ENCODE peak calls at places on chromosomes 5 and 9, in five cellular contexts. P is transverse colon, Z is trophoblast cell, H is adipocyte, Q is heart left ventricle. D is an unnamed sample. For H3K4me1, the result is how much of the 10 kb centered on the place peaks cover.

GRCh38 chr5:150506571-150507282 is 1.2 kb upstream of the NDST1 start:
- DNase-seq in P (no peak), Z (no peak), H (no peak), Q (no peak), D (no peak)

GRCh38 chr5:137234973-137235943 is 263.9 kb downstream of the SPOCK1 start:
- DNase-seq in P (no peak), Z (peak), H (no peak), Q (no peak), D (peak)

GRCh38 chr5:143880178-143880577 is 68.2 kb downstream of the HMHB1 start:
- DNase-seq in P (no peak), Z (no peak), H (no peak), Q (no peak), D (no peak)

GRCh38 chr9:34719021-34719768 is 9.3 kb upstream of the CCL21 start:
- DNase-seq in P (no peak), Z (no peak), H (no peak), Q (no peak), D (peak)

GRCh38 chr9:131476777-131477345 is 25.9 kb upstream of the POMT1 start:
- DNase-seq in P (no peak), Z (no peak), H (no peak), Q (peak), D (no peak)

GRCh38 chr9:73151653-73152382 is at the start of gene ANXA1:
- DNase-seq in P (no peak), Z (peak), H (peak), Q (no peak), D (peak)

GRCh38 chr5:54013556-54014157 is 296.7 kb downstream of the ARL15 start:
- DNase-seq in P (peak), Z (peak), H (peak), Q (peak), D (peak)

GRCh38 chr5:2780421-2781171 is 29.1 kb upstream of the IRX2 start:
- DNase-seq in P (no peak), Z (peak), H (no peak), Q (no peak), D (peak)

GRCh38 chr9:135256568-135257354 is 169.3 kb downstream of the OLFM1 start:
- DNase-seq in P (no peak), Z (no peak), H (no peak), Q (no peak), D (no peak)

GRCh38 chr5:124652514-124652819 is 94.0 kb downstream of the ZNF608 start:
- DNase-seq in P (no peak), Z (no peak), H (peak), Q (no peak), D (no peak)

GRCh38 chr5:17395516-17395915 is 102.5 kb upstream of the TAF11L2 start:
- DNase-seq in P (no peak), Z (no peak), H (no peak), Q (no peak), D (no peak)

GRCh38 chr9:16515207-16515606 is 355.3 kb downstream of the BNC2 start:
- DNase-seq in P (no peak), Z (no peak), H (peak), Q (no peak), D (no peak)

DNA sequence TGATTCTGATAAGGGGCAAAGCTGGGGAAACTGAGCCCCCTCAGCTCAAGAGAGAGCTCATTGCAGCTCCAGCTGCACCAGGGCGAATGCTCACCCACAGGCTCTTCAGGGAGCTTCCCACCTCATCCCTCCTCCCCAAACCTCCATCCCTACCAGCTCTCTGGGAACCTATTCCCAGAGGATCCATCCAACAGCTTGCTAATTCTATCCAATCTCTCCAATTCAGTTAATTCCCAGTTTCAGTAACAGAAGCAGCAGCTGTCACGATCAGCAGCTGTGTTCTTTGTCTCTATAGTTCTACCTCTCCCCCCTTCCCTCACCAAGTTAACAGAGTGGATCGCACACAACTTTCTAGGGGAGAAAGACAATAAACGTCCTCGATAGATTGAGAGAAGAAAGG is 135.5 kb upstream of the EFNA5 start:
- DNase-seq in P (no peak), Z (no peak), H (no peak), Q (no peak), D (no peak)
- H3K4me1 ChIP-seq in P (under half), Z (under half), H (under half), Q (under half), D (under half)

DNA sequence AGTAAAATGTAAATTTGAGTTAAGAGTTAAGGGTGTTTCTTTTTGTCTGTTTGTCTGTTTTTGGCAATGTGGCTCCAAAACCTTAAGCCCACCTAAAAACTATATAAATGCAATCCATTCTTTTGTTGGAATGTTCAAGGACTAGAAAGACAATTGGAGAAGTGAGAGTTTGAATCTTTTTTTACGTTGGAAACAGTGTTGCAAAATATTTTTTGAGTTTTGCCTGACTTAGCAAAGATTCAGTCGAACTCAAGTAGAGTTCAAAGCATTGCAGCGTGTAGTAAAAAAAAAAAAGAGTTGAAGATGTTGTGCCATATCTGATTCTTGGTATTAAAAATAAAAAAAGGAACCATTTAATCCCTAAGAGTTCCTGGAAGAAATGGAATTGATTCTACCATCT is 915 bp downstream of the SYK start:
- DNase-seq in P (no peak), Z (no peak), H (no peak), Q (no peak), D (no peak)
- H3K4me1 ChIP-seq in P (under half), Z (under half), H (under half), Q (under half), D (under half)

GRCh38 chr9:98964911-98965336 is 21.2 kb downstream of the COL15A1 start:
- DNase-seq in P (no peak), Z (peak), H (no peak), Q (no peak), D (no peak)

GRCh38 chr9:98962861-98963260 is 19.2 kb downstream of the COL15A1 start:
- DNase-seq in P (no peak), Z (peak), H (peak), Q (no peak), D (no peak)

GRCh38 chr9:98961513-98962180 is 17.9 kb downstream of the COL15A1 start:
- DNase-seq in P (no peak), Z (no peak), H (no peak), Q (no peak), D (no peak)

GRCh38 chr9:98962181-98962560 is 18.5 kb downstream of the COL15A1 start:
- DNase-seq in P (no peak), Z (no peak), H (peak), Q (no peak), D (no peak)

DNA sequence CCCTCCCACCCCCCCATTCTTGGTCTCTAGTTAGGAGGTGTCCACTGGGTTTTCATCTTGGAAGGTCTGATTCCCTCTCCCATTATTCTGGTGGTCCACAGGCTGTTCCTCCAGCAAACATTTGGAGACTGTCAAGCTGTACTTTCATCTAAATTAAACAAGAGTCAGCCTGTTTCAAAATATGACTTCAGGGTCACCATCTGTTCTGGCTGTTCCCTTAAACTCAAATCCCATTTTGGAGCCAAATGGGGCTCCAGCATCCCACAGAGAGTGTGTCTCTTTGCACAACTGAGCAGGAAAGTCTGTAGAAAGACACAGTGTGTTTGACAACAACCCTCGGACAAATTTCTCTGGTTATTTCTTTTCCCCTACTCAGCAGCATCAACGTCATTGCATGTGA is 20.5 kb downstream of the COL15A1 start:
- DNase-seq in P (no peak), Z (no peak), H (no peak), Q (no peak), D (no peak)
- H3K4me1 ChIP-seq in P (under half), Z (under half), H (under half), Q (half or more), D (under half)

GRCh38 chr5:31861601-31862000 is 222.7 kb downstream of the PDZD2 start:
- DNase-seq in P (no peak), Z (no peak), H (no peak), Q (no peak), D (no peak)

GRCh38 chr5:31864015-31864414 is 225.1 kb downstream of the PDZD2 start:
- DNase-seq in P (no peak), Z (no peak), H (no peak), Q (no peak), D (no peak)

GRCh38 chr5:31866166-31866565 is 227.2 kb downstream of the PDZD2 start:
- DNase-seq in P (no peak), Z (no peak), H (no peak), Q (no peak), D (no peak)

GRCh38 chr5:31867219-31867618 is 228.3 kb downstream of the PDZD2 start:
- DNase-seq in P (no peak), Z (no peak), H (no peak), Q (no peak), D (no peak)
- H3K4me1 ChIP-seq in P (under half), Z (under half), H (under half), Q (under half), D (under half)

GRCh38 chr5:119321569-119322311 is 34.1 kb upstream of the TNFAIP8 start:
- DNase-seq in P (no peak), Z (peak), H (no peak), Q (no peak), D (no peak)

GRCh38 chr5:119322948-119323629 is 32.7 kb upstream of the TNFAIP8 start:
- DNase-seq in P (no peak), Z (peak), H (no peak), Q (no peak), D (peak)

GRCh38 chr5:119324842-119325241 is 31.0 kb upstream of the TNFAIP8 start:
- DNase-seq in P (no peak), Z (no peak), H (no peak), Q (no peak), D (no peak)

GRCh38 chr5:119322312-119322947 is 33.4 kb upstream of the TNFAIP8 start:
- DNase-seq in P (no peak), Z (peak), H (no peak), Q (no peak), D (no peak)

DNA sequence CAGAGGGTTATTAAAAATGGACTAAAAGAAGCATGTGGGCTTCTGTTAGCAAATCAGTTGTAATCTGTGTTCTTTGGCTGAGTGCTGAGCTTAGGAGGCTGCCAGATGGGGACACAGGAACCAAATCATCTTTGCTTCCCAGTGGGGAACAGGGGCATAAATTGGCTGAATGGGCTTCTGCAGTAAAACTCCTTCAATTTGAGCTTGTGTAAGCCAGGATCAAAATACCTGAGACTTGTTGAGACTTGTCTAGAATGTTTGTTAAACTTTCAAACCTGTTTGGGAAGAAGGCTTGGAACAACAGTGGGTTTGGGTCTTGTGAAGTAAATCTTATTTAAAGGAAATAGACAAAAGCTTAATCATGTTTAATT is 32.2 kb upstream of the TNFAIP8 start:
- DNase-seq in P (no peak), Z (no peak), H (peak), Q (no peak), D (peak)
- H3K4me1 ChIP-seq in P (under half), Z (under half), H (half or more), Q (under half), D (under half)